ENCODE peak calls at places on chromosome 4, in five cellular contexts. R is SK-N-SH, M is H1, T is HCT116, S is stomach. I is an unnamed sample.
A peak's percentile ranks its signal among the peaks of the same experiment; 100 is the strongest.

GRCh38 chr4:20370284-20370683 is 118.6 kb downstream of the SLIT2 start:
- DNase-seq in R (no peak), M (no peak), T (no peak), S (no peak), I (no peak)

GRCh38 chr4:2330119-2331042 is 68.5 kb upstream of the MXD4 start:
- DNase-seq in R (no peak), M (no peak), T (peak; percentile 40), S (no peak), I (peak; percentile 74)

GRCh38 chr4:153514001-153514526 is 47.9 kb downstream of the TMEM131L start:
- DNase-seq in R (no peak), M (no peak), T (peak; percentile 76), S (no peak), I (no peak)

GRCh38 chr4:67754288-67754687 is at the start of gene GNRHR:
- DNase-seq in R (no peak), M (no peak), T (no peak), S (no peak), I (no peak)

GRCh38 chr4:66899422-66900065 is 645.8 kb downstream of the CENPC start:
- DNase-seq in R (no peak), M (no peak), T (no peak), S (no peak), I (no peak)

GRCh38 chr4:8096690-8097061 is 61.9 kb downstream of the ABLIM2 start:
- DNase-seq in R (no peak), M (no peak), T (no peak), S (no peak), I (no peak)

GRCh38 chr4:19947349-19947748 is 304.4 kb upstream of the SLIT2 start:
- DNase-seq in R (no peak), M (no peak), T (no peak), S (no peak), I (no peak)

GRCh38 chr4:139175647-139176298 is 1.2 kb downstream of the ELF2 start:
- DNase-seq in R (peak; percentile 56), M (no peak), T (peak; percentile 22), S (no peak), I (no peak)

GRCh38 chr4:189367832-189368231 is 572.8 kb upstream of the FRG1 start:
- DNase-seq in R (no peak), M (no peak), T (no peak), S (no peak), I (no peak)

GRCh38 chr4:42150653-42151567 is 1.5 kb downstream of the BEND4 start:
- DNase-seq in R (peak; percentile 66), M (no peak), T (no peak), S (no peak), I (no peak)

DNA sequence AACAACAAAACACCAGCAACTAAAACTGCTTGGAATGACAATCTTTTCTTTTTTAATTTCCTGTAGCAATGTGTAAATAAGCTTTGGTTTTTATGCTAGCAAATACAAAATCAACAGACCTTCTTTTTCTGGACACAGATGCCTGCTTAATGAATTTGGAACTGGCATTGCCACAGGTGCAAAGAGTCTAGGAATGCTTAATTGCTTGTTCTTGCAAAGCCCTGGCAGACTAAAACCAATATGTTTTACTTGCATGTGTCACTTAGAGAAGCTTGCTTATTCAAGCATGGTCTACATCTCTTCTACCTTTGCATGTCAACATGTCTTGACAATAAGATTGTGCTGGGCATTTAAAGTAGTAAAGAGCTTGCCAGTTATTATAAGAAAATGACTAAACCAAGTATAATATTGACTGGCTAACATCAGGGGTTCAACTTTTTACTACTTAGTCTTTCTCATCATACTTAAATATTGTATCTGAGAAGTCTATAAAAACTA is 656.7 kb upstream of the NDST4 start:
- DNase-seq in R (no peak), M (no peak), T (no peak), S (no peak), I (no peak)
- TF ChIP-seq POLR2AphosphoS5 in R (no peak), M (no peak), T (no peak), S (no peak), I (no peak)

DNA sequence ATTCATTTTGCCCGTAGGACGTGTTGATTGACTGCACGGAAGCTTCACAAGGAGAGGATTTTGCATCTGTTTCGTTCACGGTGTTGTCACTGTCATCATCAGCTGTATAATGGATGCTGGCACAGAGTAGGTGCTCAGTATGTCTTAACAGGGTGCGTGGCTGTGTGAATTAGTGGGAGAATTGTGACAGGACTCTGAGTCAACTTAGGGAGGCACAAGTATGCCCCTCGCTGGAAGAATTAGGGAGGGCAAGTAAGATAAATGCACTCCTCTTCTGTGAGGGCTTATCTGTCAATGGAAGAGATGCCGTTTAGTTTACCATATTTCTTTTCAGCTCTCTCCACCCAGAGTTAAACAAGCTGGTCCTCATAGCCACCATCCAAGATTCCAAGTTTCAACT is 107.2 kb downstream of the TRIML1 start:
- DNase-seq in R (no peak), M (peak; percentile 21), T (peak; percentile 7), S (no peak), I (no peak)
- TF ChIP-seq CTCF in R (no peak), M (no peak), T (no peak), S (no peak), I (no peak)

GRCh38 chr4:76209876-76210275 is 3.7 kb downstream of the SCARB2 start:
- DNase-seq in R (no peak), M (no peak), T (no peak), S (no peak), I (no peak)

GRCh38 chr4:76204936-76205335 is 8.7 kb downstream of the SCARB2 start:
- DNase-seq in R (no peak), M (no peak), T (no peak), S (no peak), I (no peak)

GRCh38 chr4:76206222-76206942 is 7.2 kb downstream of the SCARB2 start:
- DNase-seq in R (peak; percentile 25), M (no peak), T (no peak), S (no peak), I (no peak)

GRCh38 chr4:76210502-76210901 is 3.1 kb downstream of the SCARB2 start:
- DNase-seq in R (no peak), M (no peak), T (no peak), S (no peak), I (no peak)

DNA sequence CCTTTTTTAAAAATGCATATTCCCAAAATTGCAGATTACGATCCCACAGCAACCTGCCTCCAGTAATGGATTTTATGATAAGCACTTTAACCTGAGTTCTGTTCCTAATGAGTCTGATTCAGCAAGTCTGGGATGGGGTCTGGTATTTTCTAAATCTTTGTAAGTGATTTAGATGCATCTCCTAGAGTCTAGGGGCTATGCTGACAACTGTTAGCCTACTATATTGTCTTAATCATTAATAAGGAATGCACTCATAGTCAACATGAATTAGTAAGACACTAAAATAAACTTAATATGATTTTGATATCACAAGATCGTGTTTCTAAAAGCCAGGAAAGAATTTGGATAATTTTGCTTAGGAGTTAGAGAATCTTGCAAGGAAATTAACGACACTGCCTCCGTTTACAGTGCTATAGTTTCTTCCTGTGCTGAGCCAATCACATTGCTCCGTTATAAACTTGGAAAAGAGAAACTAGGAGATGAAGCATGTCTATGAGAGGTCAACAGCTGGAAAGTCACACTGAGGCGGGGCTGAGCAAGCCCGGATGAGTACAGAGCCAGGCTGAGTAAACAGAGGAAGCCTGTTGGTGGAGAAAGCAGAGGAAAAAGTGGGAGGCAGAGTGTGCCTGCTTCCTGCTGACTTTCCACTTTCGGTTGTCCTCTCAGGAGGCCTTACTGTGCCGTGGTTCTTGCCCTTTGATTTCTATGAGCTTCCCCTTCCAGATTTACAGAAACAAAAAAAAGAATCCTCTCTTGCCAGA is 5.4 kb downstream of the SCARB2 start:
- DNase-seq in R (peak; percentile 32), M (no peak), T (no peak), S (peak; percentile 74), I (peak; percentile 84)
- TF ChIP-seq POLR2AphosphoS5 in R (no peak), M (no peak), T (no peak), S (peak; percentile 71), I (no peak)

DNA sequence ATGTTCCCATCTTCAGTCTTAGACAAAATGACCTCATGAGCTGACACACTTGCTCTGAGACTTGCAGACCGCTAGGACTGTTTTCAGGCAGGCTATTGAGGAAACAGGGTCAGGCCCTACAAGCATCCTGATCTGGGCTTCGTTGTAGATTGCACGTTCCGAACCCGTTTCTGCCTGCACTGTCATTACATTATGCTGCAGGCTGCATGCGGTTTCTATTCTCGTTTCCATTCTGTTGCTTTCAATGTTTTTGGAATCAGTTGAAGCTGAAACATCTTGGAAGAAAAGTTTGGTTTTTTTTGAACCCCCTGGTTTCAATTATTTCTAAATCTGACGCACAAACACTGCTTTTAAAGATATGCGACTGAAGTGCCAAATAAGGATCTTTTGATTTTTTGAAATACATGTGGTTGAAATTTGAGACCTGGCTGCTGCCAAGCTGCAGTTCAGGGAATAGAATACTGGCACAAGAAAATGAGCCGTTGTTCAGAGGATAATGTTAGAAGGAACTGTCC is 716.1 kb upstream of the INTU start:
- DNase-seq in R (no peak), M (no peak), T (no peak), S (no peak), I (no peak)
- TF ChIP-seq CTCF in R (no peak), M (no peak), T (no peak), S (no peak), I (no peak)

GRCh38 chr4:168836482-168836881 is 173.6 kb downstream of the CBR4 start:
- DNase-seq in R (no peak), M (no peak), T (no peak), S (no peak), I (no peak)
- TF ChIP-seq POLR2AphosphoS5 in R (no peak), M (no peak), T (no peak), S (peak; percentile 31), I (no peak)

GRCh38 chr4:40980318-40980883 is 230.6 kb downstream of the NSUN7 start:
- DNase-seq in R (no peak), M (no peak), T (no peak), S (no peak), I (no peak)
- TF ChIP-seq CTCF in R (peak; percentile 34), M (peak; percentile 50), T (peak; percentile 70), S (peak; percentile 21), I (no peak)